ENCODE peak calls at places on chromosomes 16 and 17, in six cellular contexts. A is activated naive CD4-positive, alpha-beta T cell treated with Interleukin-2 at 50 U/mL for 16 hours; G is right cardiac atrium; J is stimulated activated CD8-positive, alpha-beta memory T cell treated with anti-CD3 and anti-CD28 coated beads, Interleukin-7, amount 100 ng/mL, for 1 hour; M is HEK293T; B is GM13976. N is an unnamed sample.

GRCh38 chr16:29765167-29766032 is 12.7 kb upstream of the ZG16 start:
- DNase-seq in A (no peak), G (no peak), J (no peak), M (no peak), B (no peak), N (no peak)

GRCh38 chr16:83533193-83533592 is 274.6 kb upstream of the HSBP1 start:
- DNase-seq in A (no peak), G (no peak), J (no peak), M (no peak), B (no peak), N (peak; percentile 82)

GRCh38 chr16:20814761-20815160 is 8.4 kb downstream of the REXO5 start:
- DNase-seq in A (no peak), G (no peak), J (no peak), M (no peak), B (no peak), N (peak; percentile 20)

GRCh38 chr17:78798695-78799559 is 16.9 kb upstream of the CYTH1 start:
- DNase-seq in A (peak; percentile 33), G (no peak), J (no peak), M (no peak), B (peak; percentile 69), N (peak; percentile 52)

GRCh38 chr16:56317998-56318912 is 107.1 kb downstream of the AMFR start:
- DNase-seq in A (peak; percentile 80), G (peak; percentile 85), J (peak; percentile 63), M (peak; percentile 93), B (peak; percentile 94), N (peak; percentile 67)

GRCh38 chr16:84555418-84556196 is 51.1 kb upstream of the MEAK7 start:
- DNase-seq in A (no peak), G (no peak), J (no peak), M (no peak), B (no peak), N (no peak)

GRCh38 chr17:69246726-69247375 is 18.2 kb upstream of the ABCA10 start:
- DNase-seq in A (no peak), G (no peak), J (no peak), M (peak; percentile 14), B (peak; percentile 38), N (peak; percentile 32)

GRCh38 chr16:2026461-2027023 is at the start of gene NHERF2:
- DNase-seq in A (peak; percentile 20), G (no peak), J (no peak), M (peak; percentile 77), B (peak; percentile 64), N (no peak)

GRCh38 chr16:50467559-50467942 is 80.6 kb upstream of the NKD1 start:
- DNase-seq in A (no peak), G (no peak), J (no peak), M (no peak), B (no peak), N (no peak)

N was measured in LHCN-M2.